ENCODE peak calls at places on chromosomes 13 and 19, in four cellular contexts. One of them, this sample, is unnamed.

GRCh38 chr19:55418185-55418584 is 10.6 kb upstream of the UBE2S start:
- DNase-seq in left ventricle myocardium inferior: no peak
- DNase-seq in IMR-90: peak; percentile 91
- DNase-seq in fibroblast of pulmonary artery: peak; percentile 88
- DNase-seq in this sample: no peak

GRCh38 chr19:19460761-19461265 is 54.5 kb downstream of the TSSK6 start:
- DNase-seq in fibroblast of pulmonary artery: peak; percentile 27
- DNase-seq in IMR-90: peak; percentile 30
- DNase-seq in left ventricle myocardium inferior: peak; percentile 69
- DNase-seq in this sample: peak; percentile 90

GRCh38 chr19:19568802-19569756 is 31.0 kb downstream of the CILP2 start:
- DNase-seq in left ventricle myocardium inferior: no peak
- DNase-seq in fibroblast of pulmonary artery: peak; percentile 16
- DNase-seq in IMR-90: peak; percentile 67
- DNase-seq in this sample: no peak

GRCh38 chr19:39126593-39127187 is 1.1 kb downstream of the PAK4 start:
- DNase-seq in left ventricle myocardium inferior: no peak
- DNase-seq in IMR-90: no peak
- DNase-seq in fibroblast of pulmonary artery: peak; percentile 31
- DNase-seq in this sample: peak; percentile 34

GRCh38 chr13:41054212-41054877 is 7.0 kb upstream of the WBP4 start:
- DNase-seq in left ventricle myocardium inferior: no peak
- DNase-seq in IMR-90: peak; percentile 64
- DNase-seq in fibroblast of pulmonary artery: peak; percentile 64
- DNase-seq in this sample: no peak

GRCh38 chr13:110575322-110576069 is 14.0 kb upstream of the RAB20 start:
- DNase-seq in IMR-90: peak; percentile 48
- DNase-seq in left ventricle myocardium inferior: peak; percentile 26
- DNase-seq in fibroblast of pulmonary artery: peak; percentile 21
- DNase-seq in this sample: no peak

GRCh38 chr19:2469102-2469914 is 6.6 kb upstream of the GADD45B start:
- DNase-seq in fibroblast of pulmonary artery: peak; percentile 76
- DNase-seq in left ventricle myocardium inferior: no peak
- DNase-seq in IMR-90: peak; percentile 78
- DNase-seq in this sample: no peak

GRCh38 chr19:47228168-47228936 is 2.6 kb downstream of the BBC3 start:
- DNase-seq in left ventricle myocardium inferior: peak; percentile 52
- DNase-seq in fibroblast of pulmonary artery: no peak
- DNase-seq in IMR-90: peak; percentile 17
- DNase-seq in this sample: peak; percentile 76

GRCh38 chr13:71055644-71056043 is 811.4 kb downstream of the DACH1 start:
- DNase-seq in fibroblast of pulmonary artery: no peak
- DNase-seq in IMR-90: no peak
- DNase-seq in left ventricle myocardium inferior: no peak
- DNase-seq in this sample: no peak

GRCh38 chr19:16654151-16654550 is 5.8 kb downstream of the SMIM7 start:
- DNase-seq in fibroblast of pulmonary artery: no peak
- DNase-seq in left ventricle myocardium inferior: no peak
- DNase-seq in IMR-90: no peak
- DNase-seq in this sample: no peak

GRCh38 chr19:12956446-12957388 is at the start of gene GADD45GIP1:
- DNase-seq in IMR-90: peak; percentile 69
- DNase-seq in fibroblast of pulmonary artery: peak; percentile 80
- DNase-seq in left ventricle myocardium inferior: peak; percentile 83
- DNase-seq in this sample: peak; percentile 83

GRCh38 chr19:32676186-32676894 is 692 bp downstream of the RGS9BP start:
- DNase-seq in fibroblast of pulmonary artery: no peak
- DNase-seq in IMR-90: no peak
- DNase-seq in left ventricle myocardium inferior: no peak
- DNase-seq in this sample: no peak

GRCh38 chr13:64753606-64754005 is 2476.5 kb downstream of the PCDH9 start:
- DNase-seq in left ventricle myocardium inferior: no peak
- DNase-seq in fibroblast of pulmonary artery: peak; percentile 24
- DNase-seq in IMR-90: peak; percentile 51
- DNase-seq in this sample: no peak

GRCh38 chr13:110464547-110465343 is 96.8 kb downstream of the RAB20 start:
- DNase-seq in left ventricle myocardium inferior: no peak
- DNase-seq in fibroblast of pulmonary artery: no peak
- DNase-seq in IMR-90: no peak
- DNase-seq in this sample: no peak

GRCh38 chr13:70812481-70812880 is 704.2 kb upstream of the KLHL1 start:
- DNase-seq in fibroblast of pulmonary artery: peak; percentile 22
- DNase-seq in left ventricle myocardium inferior: no peak
- DNase-seq in IMR-90: peak; percentile 75
- DNase-seq in this sample: no peak

GRCh38 chr13:66660013-66660804 is 569.9 kb downstream of the PCDH9 start:
- DNase-seq in IMR-90: peak; percentile 75
- DNase-seq in left ventricle myocardium inferior: no peak
- DNase-seq in fibroblast of pulmonary artery: peak; percentile 76
- DNase-seq in this sample: no peak

GRCh38 chr19:11539495-11540365 is 1.1 kb downstream of the CNN1 start:
- DNase-seq in left ventricle myocardium inferior: peak; percentile 28
- DNase-seq in IMR-90: peak; percentile 22
- DNase-seq in fibroblast of pulmonary artery: peak; percentile 33
- DNase-seq in this sample: peak; percentile 41

GRCh38 chr19:58581227-58582141 is 8.3 kb upstream of the MZF1 start:
- DNase-seq in fibroblast of pulmonary artery: peak; percentile 91
- DNase-seq in IMR-90: peak; percentile 91
- DNase-seq in left ventricle myocardium inferior: peak; percentile 87
- DNase-seq in this sample: peak; percentile 84

GRCh38 chr13:100976993-100977392 is 302.4 kb upstream of the TMTC4 start:
- DNase-seq in left ventricle myocardium inferior: no peak
- DNase-seq in IMR-90: no peak
- DNase-seq in fibroblast of pulmonary artery: no peak
- DNase-seq in this sample: no peak

GRCh38 chr13:91142572-91142971 is 204.9 kb upstream of the MIR17HG start:
- DNase-seq in IMR-90: peak; percentile 1
- DNase-seq in fibroblast of pulmonary artery: peak; percentile 61
- DNase-seq in left ventricle myocardium inferior: no peak
- DNase-seq in this sample: no peak

GRCh38 chr13:110331362-110331761 is 24.3 kb downstream of the COL4A2 start:
- DNase-seq in left ventricle myocardium inferior: no peak
- DNase-seq in fibroblast of pulmonary artery: no peak
- DNase-seq in IMR-90: peak; percentile 69
- DNase-seq in this sample: peak; percentile 67

GRCh38 chr13:66805657-66806056 is 424.5 kb downstream of the PCDH9 start:
- DNase-seq in fibroblast of pulmonary artery: peak; percentile 92
- DNase-seq in left ventricle myocardium inferior: no peak
- DNase-seq in IMR-90: peak; percentile 54
- DNase-seq in this sample: no peak

GRCh38 chr19:41754596-41754995 is 734 bp upstream of the CEACAM6 start:
- DNase-seq in left ventricle myocardium inferior: no peak
- DNase-seq in IMR-90: no peak
- DNase-seq in fibroblast of pulmonary artery: no peak
- DNase-seq in this sample: no peak

GRCh38 chr19:17292301-17293074 is 10.7 kb downstream of the ABHD8 start:
- DNase-seq in left ventricle myocardium inferior: peak; percentile 66
- DNase-seq in fibroblast of pulmonary artery: peak; percentile 90
- DNase-seq in IMR-90: peak; percentile 82
- DNase-seq in this sample: peak; percentile 78

GRCh38 chr13:63124863-63125262 is 1709.2 kb upstream of the PCDH20 start:
- DNase-seq in fibroblast of pulmonary artery: peak; percentile 63
- DNase-seq in left ventricle myocardium inferior: no peak
- DNase-seq in IMR-90: peak; percentile 60
- DNase-seq in this sample: no peak

GRCh38 chr19:1457031-1457739 is 7.3 kb downstream of the APC2 start:
- DNase-seq in fibroblast of pulmonary artery: no peak
- DNase-seq in left ventricle myocardium inferior: no peak
- DNase-seq in IMR-90: no peak
- DNase-seq in this sample: no peak

GRCh38 chr13:51785592-51786424 is 18.2 kb downstream of the DHRS12 start:
- DNase-seq in fibroblast of pulmonary artery: peak; percentile 51
- DNase-seq in left ventricle myocardium inferior: peak; percentile 76
- DNase-seq in IMR-90: peak; percentile 44
- DNase-seq in this sample: peak; percentile 55

GRCh38 chr19:18357041-18357440 is 16.6 kb downstream of the PGPEP1 start:
- DNase-seq in fibroblast of pulmonary artery: no peak
- DNase-seq in left ventricle myocardium inferior: no peak
- DNase-seq in IMR-90: no peak
- DNase-seq in this sample: no peak

GRCh38 chr19:32181356-32181920 is 164.0 kb upstream of the ZNF507 start:
- DNase-seq in left ventricle myocardium inferior: no peak
- DNase-seq in fibroblast of pulmonary artery: no peak
- DNase-seq in IMR-90: no peak
- DNase-seq in this sample: no peak

GRCh38 chr19:45591004-45591637 is 6.5 kb upstream of the OPA3 start:
- DNase-seq in left ventricle myocardium inferior: no peak
- DNase-seq in IMR-90: peak; percentile 35
- DNase-seq in fibroblast of pulmonary artery: no peak
- DNase-seq in this sample: no peak

GRCh38 chr19:17260842-17261325 is 3.7 kb downstream of the USHBP1 start:
- DNase-seq in left ventricle myocardium inferior: peak; percentile 78
- DNase-seq in fibroblast of pulmonary artery: peak; percentile 81
- DNase-seq in IMR-90: peak; percentile 64
- DNase-seq in this sample: peak; percentile 74

GRCh38 chr19:31459430-31459829 is 110.2 kb upstream of the TSHZ3 start:
- DNase-seq in left ventricle myocardium inferior: no peak
- DNase-seq in IMR-90: no peak
- DNase-seq in fibroblast of pulmonary artery: no peak
- DNase-seq in this sample: no peak

GRCh38 chr13:72541674-72542073 is 185.8 kb downstream of the MZT1 start:
- DNase-seq in IMR-90: no peak
- DNase-seq in left ventricle myocardium inferior: no peak
- DNase-seq in fibroblast of pulmonary artery: no peak
- DNase-seq in this sample: no peak

GRCh38 chr19:10431254-10431942 is 11.1 kb downstream of the PDE4A start:
- DNase-seq in IMR-90: no peak
- DNase-seq in fibroblast of pulmonary artery: no peak
- DNase-seq in left ventricle myocardium inferior: peak; percentile 32
- DNase-seq in this sample: no peak

GRCh38 chr19:8363803-8364771 is at the start of gene ANGPTL4:
- DNase-seq in fibroblast of pulmonary artery: peak; percentile 88
- DNase-seq in left ventricle myocardium inferior: peak; percentile 77
- DNase-seq in IMR-90: peak; percentile 55
- DNase-seq in this sample: peak; percentile 74

DNA sequence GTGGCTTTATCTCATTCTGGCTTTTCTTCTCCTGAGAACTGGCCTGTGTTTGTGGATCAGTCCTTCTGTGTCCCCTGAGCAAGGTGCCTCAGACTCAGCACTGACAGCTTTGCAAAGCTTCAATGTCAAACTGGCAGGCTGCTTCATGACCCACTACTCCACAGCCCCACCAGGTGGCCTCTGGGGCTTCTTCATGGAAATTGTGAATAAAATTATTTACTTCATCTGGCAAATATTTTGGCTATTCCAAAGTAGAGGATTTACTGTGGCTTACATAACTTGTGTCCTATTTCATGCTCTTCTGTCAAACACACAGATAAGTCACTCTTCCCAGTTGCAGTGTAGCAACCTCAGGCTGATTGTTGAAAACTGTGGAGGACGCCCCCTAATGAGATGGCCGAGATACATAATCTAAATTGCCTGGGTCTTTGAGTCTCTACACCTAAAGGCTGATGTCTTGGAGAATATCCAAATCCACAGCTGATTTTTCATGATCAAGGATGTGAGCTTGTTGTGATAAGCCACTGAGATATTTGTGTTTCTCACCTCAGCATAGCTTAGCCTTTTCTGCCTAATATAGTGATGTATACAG is 721.9 kb upstream of the SLC10A2 start:
- DNase-seq in left ventricle myocardium inferior: peak; percentile 31
- DNase-seq in IMR-90: no peak
- DNase-seq in fibroblast of pulmonary artery: peak; percentile 7
- DNase-seq in this sample: no peak
- TF ChIP-seq CTCF in left ventricle myocardium inferior: peak; percentile 59
- TF ChIP-seq CTCF in IMR-90: no peak
- TF ChIP-seq CTCF in fibroblast of pulmonary artery: peak; percentile 29
- TF ChIP-seq CTCF in this sample: no peak

DNA sequence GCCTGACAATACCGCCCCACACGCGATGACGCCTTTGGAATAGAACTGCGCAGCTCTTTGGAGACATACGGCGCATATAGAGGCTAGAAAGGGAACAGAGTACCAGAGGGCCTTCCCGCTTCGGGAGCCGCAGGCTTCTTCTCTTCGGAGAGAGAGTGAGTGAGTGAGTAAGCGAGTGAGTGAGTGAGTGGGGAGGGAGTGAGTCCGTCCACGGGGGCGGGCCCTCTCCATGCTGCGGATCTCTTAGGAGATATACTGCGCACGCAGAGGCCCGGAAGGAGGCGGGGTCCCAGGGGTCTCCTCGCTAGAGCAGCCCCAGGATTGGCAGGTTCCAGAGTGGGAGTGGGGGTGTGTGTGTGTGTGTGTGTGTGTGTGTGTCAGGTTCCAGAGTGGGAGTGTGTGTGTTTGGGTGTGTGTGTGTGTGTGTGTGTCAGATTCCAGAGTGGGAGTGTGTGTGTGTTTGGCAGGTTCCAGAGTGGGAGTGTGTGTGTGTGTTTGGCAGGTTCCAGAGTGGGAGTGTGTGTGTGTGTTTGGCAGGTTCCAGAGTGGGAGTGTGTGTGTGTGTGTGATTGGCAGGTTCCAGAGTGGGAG is 97.0 kb downstream of the INSR start:
- DNase-seq in fibroblast of pulmonary artery: peak; percentile 96
- DNase-seq in IMR-90: peak; percentile 96
- DNase-seq in left ventricle myocardium inferior: peak; percentile 91
- DNase-seq in this sample: peak; percentile 98
- TF ChIP-seq CTCF in fibroblast of pulmonary artery: no peak
- TF ChIP-seq CTCF in IMR-90: no peak
- TF ChIP-seq CTCF in left ventricle myocardium inferior: no peak
- TF ChIP-seq CTCF in this sample: no peak

DNA sequence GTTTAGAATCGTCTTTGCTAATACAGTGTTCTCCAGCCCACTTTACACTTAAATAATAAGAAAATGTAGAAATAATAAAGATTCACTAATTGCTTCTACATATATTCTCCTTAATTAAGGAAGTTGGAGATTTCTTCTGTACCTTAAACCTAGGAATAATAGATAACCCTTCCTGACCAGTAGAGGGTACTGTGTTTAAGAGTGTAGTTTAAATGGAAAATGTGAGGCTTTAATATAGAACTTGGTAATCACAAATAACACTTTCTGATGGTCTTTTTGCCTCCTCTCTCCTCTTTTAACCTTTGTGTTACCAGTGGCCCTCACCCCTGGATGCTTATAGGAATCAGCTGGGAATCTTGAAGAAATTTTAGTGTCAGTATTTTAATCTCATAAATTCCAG is 20.7 kb downstream of the POMP start:
- DNase-seq in IMR-90: peak; percentile 31
- DNase-seq in fibroblast of pulmonary artery: peak; percentile 47
- DNase-seq in left ventricle myocardium inferior: no peak
- DNase-seq in this sample: no peak
- TF ChIP-seq CTCF in IMR-90: peak; percentile 53
- TF ChIP-seq CTCF in fibroblast of pulmonary artery: peak; percentile 49
- TF ChIP-seq CTCF in left ventricle myocardium inferior: peak; percentile 52
- TF ChIP-seq CTCF in this sample: peak; percentile 28

GRCh38 chr19:4606181-4606580 is 33.1 kb upstream of the TNFAIP8L1 start:
- DNase-seq in left ventricle myocardium inferior: no peak
- DNase-seq in fibroblast of pulmonary artery: no peak
- DNase-seq in IMR-90: no peak
- DNase-seq in this sample: no peak

GRCh38 chr19:4613258-4613751 is 26.0 kb upstream of the TNFAIP8L1 start:
- DNase-seq in IMR-90: no peak
- DNase-seq in fibroblast of pulmonary artery: no peak
- DNase-seq in left ventricle myocardium inferior: no peak
- DNase-seq in this sample: no peak

GRCh38 chr19:4604912-4605311 is 34.4 kb upstream of the TNFAIP8L1 start:
- DNase-seq in left ventricle myocardium inferior: no peak
- DNase-seq in fibroblast of pulmonary artery: no peak
- DNase-seq in IMR-90: no peak
- DNase-seq in this sample: no peak

GRCh38 chr19:4606921-4607678 is 32.2 kb upstream of the TNFAIP8L1 start:
- DNase-seq in left ventricle myocardium inferior: peak; percentile 67
- DNase-seq in fibroblast of pulmonary artery: no peak
- DNase-seq in IMR-90: no peak
- DNase-seq in this sample: no peak

GRCh38 chr19:4609878-4610511 is 29.3 kb upstream of the TNFAIP8L1 start:
- DNase-seq in left ventricle myocardium inferior: peak; percentile 46
- DNase-seq in IMR-90: no peak
- DNase-seq in fibroblast of pulmonary artery: no peak
- DNase-seq in this sample: no peak
- TF ChIP-seq CTCF in left ventricle myocardium inferior: no peak
- TF ChIP-seq CTCF in IMR-90: no peak
- TF ChIP-seq CTCF in fibroblast of pulmonary artery: no peak
- TF ChIP-seq CTCF in this sample: no peak